ENCODE peak calls at places on chromosomes 11 and 22, in six cellular contexts. R is small intestine; F is sigmoid colon; G is CD8-positive, alpha-beta memory T cell; A is CD4-positive, CD25-positive, alpha-beta regulatory T cell; E is left ventricle myocardium inferior. Z is an unnamed sample.

GRCh38 chr22:44438481-44439131 is 59.4 kb downstream of the RTL6 start:
- DNase-seq in G (no peak), E (no peak), R (no peak), F (peak), A (no peak), Z (no peak)

GRCh38 chr11:43751726-43752125 is 71.2 kb downstream of the HSD17B12 start:
- DNase-seq in G (no peak), R (no peak), E (no peak), F (no peak), A (no peak), Z (no peak)

GRCh38 chr11:47980093-47980906 is at the start of gene PTPRJ:
- DNase-seq in E (peak), A (peak), G (peak), F (peak), R (peak), Z (peak)

GRCh38 chr22:44601725-44602124 is 100.3 kb upstream of the PRR5 start:
- DNase-seq in A (no peak), G (no peak), F (no peak), R (no peak), E (no peak), Z (no peak)

GRCh38 chr11:70397336-70397982 is 870 bp upstream of the CTTN start:
- DNase-seq in R (peak), F (no peak), E (no peak), A (no peak), G (peak), Z (peak)

GRCh38 chr11:12693485-12694181 is 19.4 kb downstream of the TEAD1 start:
- DNase-seq in G (no peak), F (peak), R (peak), E (peak), A (no peak), Z (peak)

GRCh38 chr22:49307870-49308269 is 519.8 kb downstream of the BRD1 start:
- DNase-seq in F (peak), G (no peak), A (no peak), R (no peak), E (no peak), Z (no peak)

GRCh38 chr11:79439430-79439892 is 1.4 kb downstream of the TENM4 start:
- DNase-seq in G (no peak), R (no peak), F (no peak), A (no peak), E (no peak), Z (peak)

GRCh38 chr11:31974737-31975136 is 116.1 kb upstream of the RCN1 start:
- DNase-seq in A (no peak), F (no peak), E (no peak), R (no peak), G (no peak), Z (no peak)

GRCh38 chr22:35154937-35155387 is 89.0 kb downstream of the ISX start:
- DNase-seq in E (peak), F (peak), R (peak), G (no peak), A (peak), Z (peak)

GRCh38 chr22:39808087-39808486 is 85.5 kb downstream of the ENTHD1 start:
- DNase-seq in F (no peak), A (peak), E (no peak), R (peak), G (peak), Z (no peak)

GRCh38 chr11:67303989-67304411 is 670 bp downstream of the SSH3 start:
- DNase-seq in E (no peak), A (peak), F (peak), R (peak), G (peak), Z (peak)

GRCh38 chr11:19344661-19345518 is 104.1 kb upstream of the E2F8 start:
- DNase-seq in G (no peak), F (peak), R (no peak), A (no peak), E (peak), Z (peak)

DNA sequence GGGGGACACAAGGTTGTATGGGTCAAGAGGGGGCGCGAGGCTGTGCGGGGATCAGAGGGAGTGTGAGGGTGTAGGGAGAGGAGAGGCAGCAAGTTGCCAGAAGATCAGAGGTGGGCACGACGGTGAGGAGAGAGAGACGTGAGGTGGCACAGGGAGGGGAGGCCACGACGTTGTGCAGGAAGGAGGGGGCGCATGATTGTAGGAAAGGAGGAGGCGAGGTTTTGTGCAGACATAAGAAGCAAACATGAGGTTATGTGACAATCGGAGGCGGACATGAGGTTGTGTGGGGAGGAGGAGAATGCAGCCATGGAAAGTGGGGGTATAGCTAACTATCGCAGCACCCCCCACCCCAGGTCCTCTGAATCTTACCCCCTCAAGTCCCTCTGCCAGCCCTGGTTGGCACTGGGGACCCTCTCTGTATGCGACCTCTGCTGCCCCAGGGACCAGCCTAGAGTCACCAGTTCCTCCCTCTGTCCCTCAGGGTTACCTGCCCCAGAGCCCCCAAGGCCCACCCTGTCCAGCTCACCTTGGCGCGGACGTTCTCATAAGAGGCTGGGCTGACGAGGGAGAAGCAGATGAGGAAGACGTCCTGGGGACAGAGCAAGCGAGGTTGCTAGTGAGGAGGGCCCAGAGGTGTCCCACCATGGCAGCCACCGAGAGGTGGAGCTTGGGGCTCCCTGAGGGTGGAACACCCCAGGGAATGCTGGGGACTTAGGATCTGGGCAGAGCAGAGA is 12.5 kb downstream of the RAC2 start:
- DNase-seq in F (no peak), G (peak), R (no peak), E (no peak), A (peak), Z (no peak)
- H3K4me3 ChIP-seq in F (no peak), G (peak), R (no peak), E (no peak), A (peak), Z (no peak)

GRCh38 chr11:33259869-33260268 is 2.7 kb downstream of the HIPK3 start:
- DNase-seq in A (no peak), R (no peak), F (no peak), E (no peak), G (no peak), Z (no peak)
- H3K4me3 ChIP-seq in A (peak), R (no peak), F (peak), E (peak), G (no peak), Z (peak)

GRCh38 chr11:118439656-118440055 is 3.4 kb downstream of the KMT2A start:
- DNase-seq in E (no peak), R (no peak), A (no peak), G (peak), F (no peak), Z (no peak)
- H3K4me3 ChIP-seq in E (no peak), R (no peak), A (peak), G (no peak), F (no peak), Z (peak)

GRCh38 chr11:76005746-76006145 is 190.7 kb downstream of the UVRAG start:
- DNase-seq in R (no peak), A (no peak), F (no peak), E (no peak), G (no peak), Z (no peak)
- H3K4me3 ChIP-seq in R (no peak), A (no peak), F (no peak), E (no peak), G (no peak), Z (no peak)

DNA sequence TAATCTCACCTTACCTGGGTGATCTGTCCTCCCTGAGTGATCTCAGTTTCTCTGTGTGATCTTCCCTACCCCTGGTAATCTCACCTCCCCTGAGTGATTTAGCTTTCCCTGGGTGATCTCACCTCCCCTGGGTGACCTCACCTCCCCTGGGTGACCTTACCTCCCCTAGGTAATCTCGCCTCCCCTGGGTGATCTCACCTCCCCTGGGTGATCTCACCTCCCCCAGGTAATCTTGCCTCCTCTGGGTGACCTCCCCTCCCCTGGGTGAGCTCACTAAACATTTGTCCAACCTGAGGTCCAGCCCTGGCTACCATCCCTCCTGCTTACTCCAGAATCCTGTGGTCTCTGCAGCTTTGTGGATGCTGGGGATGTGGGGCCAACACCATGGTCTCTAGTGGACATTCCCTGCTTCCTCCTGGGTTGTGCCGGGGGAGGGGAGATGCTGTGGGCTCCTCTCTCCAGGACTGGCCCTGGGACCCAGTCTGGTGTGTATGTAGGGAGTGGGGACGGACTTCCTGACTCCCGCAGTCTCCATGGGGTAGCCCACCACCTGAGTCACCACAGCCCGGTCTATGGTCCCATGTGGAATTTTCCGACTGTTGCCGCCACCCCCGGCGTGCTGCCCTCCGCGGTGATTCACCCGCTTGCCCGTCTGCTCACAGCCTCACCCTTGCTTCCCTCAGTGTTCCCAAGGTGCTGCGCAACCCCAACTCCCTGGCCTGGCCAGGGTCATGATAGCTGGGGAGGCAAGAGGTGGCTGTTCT is 9.9 kb downstream of the LSP1 start:
- DNase-seq in R (no peak), G (no peak), E (peak), A (no peak), F (no peak), Z (no peak)
- H3K4me3 ChIP-seq in R (no peak), G (no peak), E (peak), A (no peak), F (no peak), Z (no peak)

GRCh38 chr11:109970516-109971183 is 122.5 kb upstream of the ZC3H12C start:
- DNase-seq in F (no peak), R (no peak), A (peak), G (no peak), E (no peak), Z (no peak)

GRCh38 chr11:109972939-109973338 is 120.3 kb upstream of the ZC3H12C start:
- DNase-seq in E (no peak), R (no peak), A (no peak), G (no peak), F (no peak), Z (no peak)

GRCh38 chr11:109971184-109971523 is 122.0 kb upstream of the ZC3H12C start:
- DNase-seq in A (peak), F (no peak), E (no peak), G (no peak), R (no peak), Z (no peak)

GRCh38 chr11:109968781-109969180 is 124.4 kb upstream of the ZC3H12C start:
- DNase-seq in G (no peak), F (no peak), A (no peak), R (no peak), E (no peak), Z (no peak)

DNA sequence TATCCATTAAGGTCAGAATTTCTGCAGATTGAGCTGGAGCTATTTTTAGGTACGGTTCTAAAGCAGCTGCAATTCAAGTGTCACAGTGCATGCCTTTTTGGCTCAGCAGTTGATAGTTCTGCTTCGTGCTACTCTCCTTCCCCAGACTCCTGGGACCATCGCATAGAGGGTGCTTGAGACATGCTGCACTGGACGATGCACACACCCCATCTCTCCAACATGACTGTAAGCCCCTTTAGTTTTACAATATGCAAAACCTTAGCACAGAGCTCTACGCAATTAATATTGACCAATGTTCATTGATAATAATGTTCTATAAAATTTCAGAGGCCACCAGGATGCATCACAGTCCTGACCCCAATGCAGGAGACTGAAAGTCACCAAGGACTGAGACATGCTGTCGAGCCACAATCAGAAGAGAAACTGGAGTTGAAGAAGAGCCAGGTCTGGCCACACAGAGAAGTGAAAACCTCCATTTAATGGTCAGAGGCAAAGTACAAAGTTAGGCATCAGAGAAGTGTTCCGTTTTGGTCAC is 120.9 kb upstream of the ZC3H12C start:
- DNase-seq in A (no peak), F (no peak), E (no peak), R (no peak), G (no peak), Z (no peak)
- H3K4me3 ChIP-seq in A (no peak), F (no peak), E (no peak), R (no peak), G (no peak), Z (no peak)

GRCh38 chr22:29030618-29031235 is 30.9 kb downstream of the C22orf31 start:
- DNase-seq in A (no peak), R (peak), G (no peak), F (peak), E (peak), Z (peak)
- H3K4me3 ChIP-seq in A (no peak), R (no peak), G (no peak), F (peak), E (peak), Z (peak)

DNA sequence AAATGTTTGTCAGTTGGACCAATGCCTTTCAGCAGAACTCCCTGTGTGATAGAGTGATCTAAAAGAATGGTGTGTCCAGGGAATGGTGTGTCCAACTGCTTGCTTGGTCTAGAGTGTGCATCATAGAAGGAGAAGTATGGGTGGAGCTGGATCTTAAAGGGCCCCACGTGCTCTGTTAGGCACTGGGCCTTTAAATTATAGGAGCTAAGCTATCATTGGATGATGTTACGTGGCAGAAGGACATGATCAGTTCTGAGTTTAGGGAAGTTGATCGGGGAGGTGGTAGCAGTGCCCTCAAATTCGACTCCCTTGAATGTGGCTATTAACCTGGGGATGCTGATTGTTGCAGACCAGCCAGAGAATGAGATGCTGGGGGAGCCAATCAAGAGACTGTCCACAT is 16.4 kb downstream of the STX3 start:
- DNase-seq in R (no peak), G (no peak), E (no peak), A (no peak), F (no peak), Z (no peak)
- H3K4me3 ChIP-seq in R (no peak), G (no peak), E (no peak), A (no peak), F (no peak), Z (no peak)

Z was measured in hepatocyte.